ENCODE peak calls at places on chromosome 13, in ten cellular contexts. N is WTC11, W is body of pancreas, M is BJ, H is uterus, R is foreskin fibroblast, E is colonic mucosa, O is fibroblast of mammary gland, J is astrocyte of the spinal cord, S is neural progenitor cell. U is an unnamed sample.

GRCh38 chr13:36418022-36418805 is 14.1 kb upstream of the CCNA1 start:
- DNase-seq in H (no peak), M (no peak), S (no peak), O (peak), W (no peak), N (no peak), J (peak), E (no peak), R (peak), U (peak)

GRCh38 chr13:39909634-39910033 is 254.2 kb downstream of the COG6 start:
- DNase-seq in M (no peak), E (no peak), S (no peak), O (no peak), N (no peak), H (no peak), W (no peak), J (no peak), R (no peak), U (no peak)

GRCh38 chr13:42048625-42049453 is at the start of gene DGKH:
- DNase-seq in O (peak), E (peak), M (no peak), W (peak), N (peak), H (peak), S (peak), R (peak), J (peak), U (peak)

GRCh38 chr13:33108620-33109019 is 92.4 kb downstream of the KL start:
- DNase-seq in O (peak), R (peak), E (no peak), N (no peak), M (peak), H (no peak), W (no peak), J (no peak), S (no peak), U (no peak)

GRCh38 chr13:44303681-44304432 is 69.8 kb upstream of the SERP2 start:
- DNase-seq in J (no peak), M (no peak), R (no peak), H (peak), E (no peak), S (no peak), W (peak), O (peak), N (no peak), U (peak)

GRCh38 chr13:30382836-30383525 is 39.3 kb upstream of the UBE2L5 start:
- DNase-seq in M (no peak), E (peak), S (no peak), N (no peak), H (no peak), J (no peak), O (no peak), R (no peak), W (no peak), U (no peak)

GRCh38 chr13:32051156-32051555 is 19.6 kb downstream of the FRY start:
- DNase-seq in N (no peak), R (no peak), O (no peak), M (no peak), H (no peak), W (no peak), S (no peak), E (no peak), J (no peak), U (no peak)

GRCh38 chr13:44393391-44393790 is 19.8 kb downstream of the SERP2 start:
- DNase-seq in J (peak), M (no peak), R (no peak), W (no peak), N (no peak), H (no peak), O (no peak), E (no peak), S (no peak), U (no peak)

GRCh38 chr13:35964764-35965163 is 166.4 kb downstream of the DCLK1 start:
- DNase-seq in J (peak), M (no peak), E (no peak), H (no peak), R (peak), N (no peak), W (no peak), O (peak), S (no peak), U (peak)

GRCh38 chr13:50453238-50453637 is 390.3 kb downstream of the DLEU7 start:
- DNase-seq in R (peak), M (no peak), S (no peak), H (no peak), W (no peak), E (no peak), J (no peak), O (peak), N (no peak), U (no peak)

GRCh38 chr13:56561327-56561726 is 579.4 kb upstream of the PRR20A start:
- DNase-seq in W (no peak), M (no peak), N (no peak), J (no peak), R (no peak), H (no peak), E (no peak), O (no peak), S (peak), U (no peak)

GRCh38 chr13:22469421-22469820 is 711.4 kb upstream of the SGCG start:
- DNase-seq in H (no peak), W (no peak), E (no peak), J (no peak), R (no peak), N (no peak), M (no peak), O (no peak), S (no peak), U (no peak)

GRCh38 chr13:32443111-32443510 is 15.2 kb upstream of the N4BP2L1 start:
- DNase-seq in O (peak), W (no peak), M (no peak), J (no peak), N (no peak), S (no peak), H (no peak), R (no peak), E (no peak), U (peak)

GRCh38 chr13:30577381-30577780 is 40.3 kb upstream of the USPL1 start:
- DNase-seq in O (peak), M (peak), J (peak), N (no peak), R (peak), W (no peak), H (no peak), E (no peak), S (no peak), U (peak)

GRCh38 chr13:20901668-20902437 is 693 bp downstream of the XPO4 start:
- DNase-seq in M (no peak), N (peak), E (peak), J (peak), S (peak), W (peak), H (no peak), O (peak), R (peak), U (peak)

GRCh38 chr13:104779311-104779710 is 1713.1 kb upstream of the SLC10A2 start:
- DNase-seq in O (peak), W (no peak), E (no peak), M (peak), N (peak), J (peak), R (peak), S (peak), H (no peak), U (peak)

GRCh38 chr13:109301711-109302110 is 484.7 kb downstream of the IRS2 start:
- DNase-seq in R (no peak), W (no peak), J (no peak), S (no peak), N (no peak), O (no peak), M (no peak), H (no peak), E (no peak), U (no peak)

GRCh38 chr13:100550433-100550832 is 38.2 kb downstream of the GGACT start:
- DNase-seq in W (no peak), R (peak), S (no peak), J (peak), N (no peak), E (peak), H (peak), O (peak), M (peak), U (peak)

GRCh38 chr13:43484432-43485225 is 302.1 kb downstream of the ENOX1 start:
- DNase-seq in H (no peak), S (no peak), M (no peak), R (no peak), N (no peak), E (no peak), J (no peak), W (no peak), O (peak), U (no peak)

GRCh38 chr13:74024314-74024713 is 109.9 kb downstream of the KLF12 start:
- DNase-seq in N (no peak), H (no peak), J (no peak), M (no peak), E (no peak), S (no peak), O (no peak), W (no peak), R (no peak), U (no peak)

GRCh38 chr13:91623151-91623550 is 224.7 kb downstream of the GPC5 start:
- DNase-seq in J (no peak), H (no peak), S (no peak), O (no peak), W (no peak), N (no peak), M (no peak), R (no peak), E (no peak), U (no peak)

GRCh38 chr13:83372786-83373185 is 509.5 kb downstream of the SLITRK1 start:
- DNase-seq in J (no peak), W (no peak), H (no peak), E (no peak), S (no peak), O (peak), M (no peak), R (peak), N (no peak), U (no peak)

GRCh38 chr13:105428816-105429215 is 1106.6 kb downstream of the EFNB2 start:
- DNase-seq in E (no peak), M (no peak), S (no peak), H (no peak), N (no peak), R (no peak), W (no peak), J (peak), O (peak), U (no peak)

GRCh38 chr13:49502954-49503353 is 7.2 kb downstream of the PHF11 start:
- DNase-seq in E (no peak), J (no peak), R (peak), W (no peak), O (peak), M (no peak), N (no peak), S (no peak), H (peak), U (peak)

GRCh38 chr13:81874681-81875661 is 1534.0 kb upstream of the SPRY2 start:
- DNase-seq in J (no peak), S (peak), M (no peak), W (no peak), R (no peak), N (peak), H (no peak), E (no peak), O (no peak), U (no peak)

GRCh38 chr13:43698743-43699142 is 88.0 kb downstream of the ENOX1 start:
- DNase-seq in W (no peak), S (no peak), O (peak), N (no peak), R (peak), H (no peak), J (peak), M (no peak), E (no peak), U (peak)

GRCh38 chr13:101959016-101959415 is 442.8 kb downstream of the FGF14 start:
- DNase-seq in S (no peak), R (no peak), M (no peak), W (no peak), E (no peak), O (no peak), N (peak), H (no peak), J (no peak), U (no peak)

GRCh38 chr13:21079761-21080730 is 18.7 kb upstream of the LATS2 start:
- DNase-seq in E (no peak), S (no peak), N (no peak), O (peak), M (peak), H (no peak), R (peak), W (peak), J (peak), U (peak)

GRCh38 chr13:74795526-74795925 is 661.3 kb upstream of the KLF12 start:
- DNase-seq in M (no peak), J (no peak), E (no peak), R (no peak), S (no peak), O (no peak), W (no peak), N (no peak), H (no peak), U (no peak)

GRCh38 chr13:46542833-46543232 is 10.1 kb upstream of the LRCH1 start:
- DNase-seq in S (no peak), H (no peak), W (no peak), R (no peak), M (no peak), E (no peak), J (no peak), N (no peak), O (no peak), U (no peak)

GRCh38 chr13:19961484-19961883 is 3.0 kb downstream of the ZMYM2 start:
- DNase-seq in H (no peak), W (no peak), N (no peak), J (no peak), O (no peak), S (no peak), M (no peak), R (no peak), E (no peak), U (peak)

GRCh38 chr13:90500569-90500968 is 846.9 kb upstream of the MIR17HG start:
- DNase-seq in E (no peak), J (no peak), O (no peak), S (no peak), M (no peak), W (no peak), N (no peak), R (no peak), H (no peak), U (no peak)

GRCh38 chr13:109204252-109204651 is 574.8 kb downstream of the MYO16 start:
- DNase-seq in E (no peak), O (peak), H (no peak), J (no peak), N (no peak), S (no peak), M (no peak), W (no peak), R (peak), U (no peak)

GRCh38 chr13:75049936-75050335 is 432.0 kb downstream of the TBC1D4 start:
- DNase-seq in O (no peak), J (no peak), M (no peak), N (no peak), S (no peak), H (no peak), W (no peak), E (no peak), R (no peak), U (no peak)

GRCh38 chr13:52158629-52159158 is 703 bp downstream of the NEK3 start:
- DNase-seq in N (no peak), W (no peak), E (peak), H (peak), M (no peak), R (peak), S (no peak), J (peak), O (peak), U (peak)

GRCh38 chr13:93007928-93008327 is 218.7 kb upstream of the GPC6 start:
- DNase-seq in S (no peak), R (no peak), H (no peak), W (no peak), E (no peak), J (no peak), N (no peak), O (no peak), M (no peak), U (no peak)

GRCh38 chr13:43268632-43269031 is 245.2 kb downstream of the DNAJC15 start:
- DNase-seq in J (no peak), E (no peak), N (no peak), H (no peak), O (no peak), M (no peak), W (no peak), R (no peak), S (peak), U (no peak)

GRCh38 chr13:36919206-36919832 is 719 bp downstream of the SMAD9 start:
- DNase-seq in J (no peak), W (no peak), S (peak), M (no peak), R (peak), N (peak), H (peak), O (peak), E (peak), U (peak)

GRCh38 chr13:65613004-65613403 is 1617.1 kb downstream of the PCDH9 start:
- DNase-seq in W (no peak), E (no peak), H (no peak), R (no peak), S (peak), M (no peak), N (peak), J (no peak), O (no peak), U (no peak)
- TF ChIP-seq CTCF in W (no peak), E (no peak), H (no peak), R (peak), S (peak), M (no peak), N (peak), J (peak), O (peak), U (no peak)

GRCh38 chr13:95319551-95320274 is 18.5 kb upstream of the ABCC4 start:
- DNase-seq in R (no peak), N (no peak), M (no peak), J (no peak), E (no peak), W (no peak), O (no peak), S (no peak), H (no peak), U (no peak)

GRCh38 chr13:95317037-95317989 is 16.1 kb upstream of the ABCC4 start:
- DNase-seq in W (no peak), O (peak), J (peak), S (no peak), R (no peak), E (no peak), M (no peak), H (peak), N (no peak), U (peak)

DNA sequence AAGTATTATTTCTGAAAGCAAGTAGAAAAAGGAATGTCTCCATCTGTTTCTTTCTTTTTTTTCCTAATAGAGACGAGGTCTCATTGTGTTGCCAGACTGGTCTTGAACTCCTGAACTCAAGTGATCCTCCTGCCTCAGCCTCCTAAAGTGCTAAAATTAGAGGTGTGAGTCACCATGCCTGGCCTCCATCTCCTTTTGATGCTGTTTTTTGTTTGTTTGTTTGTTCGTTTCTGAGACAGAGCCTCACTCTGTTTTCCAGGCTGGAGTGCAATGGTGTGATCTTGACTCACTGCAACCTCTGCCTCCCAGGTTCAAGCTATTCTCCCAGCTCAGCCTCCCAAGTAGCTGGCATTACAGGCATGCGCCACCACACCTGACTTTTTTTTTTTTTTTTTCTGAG is 14.5 kb upstream of the ABCC4 start:
- DNase-seq in N (no peak), S (no peak), R (no peak), M (no peak), O (no peak), J (no peak), H (no peak), W (no peak), E (no peak), U (no peak)
- TF ChIP-seq CTCF in N (no peak), S (no peak), R (no peak), M (no peak), O (no peak), J (no peak), H (no peak), W (no peak), E (no peak), U (no peak)

GRCh38 chr13:27338816-27339215 is 68.2 kb downstream of the RASL11A start:
- DNase-seq in S (peak), H (no peak), N (peak), W (no peak), R (no peak), E (no peak), O (no peak), J (no peak), M (no peak), U (no peak)

GRCh38 chr13:27339299-27339698 is 68.7 kb downstream of the RASL11A start:
- DNase-seq in H (no peak), R (peak), J (peak), E (peak), M (no peak), W (peak), N (peak), S (peak), O (peak), U (peak)

GRCh38 chr13:27338207-27338606 is 67.6 kb downstream of the RASL11A start:
- DNase-seq in H (no peak), W (no peak), R (no peak), N (no peak), J (no peak), S (no peak), O (no peak), E (no peak), M (no peak), U (no peak)

GRCh38 chr13:27336005-27336673 is 65.5 kb downstream of the RASL11A start:
- DNase-seq in O (peak), H (no peak), R (no peak), J (peak), E (no peak), W (no peak), M (no peak), S (no peak), N (no peak), U (no peak)

DNA sequence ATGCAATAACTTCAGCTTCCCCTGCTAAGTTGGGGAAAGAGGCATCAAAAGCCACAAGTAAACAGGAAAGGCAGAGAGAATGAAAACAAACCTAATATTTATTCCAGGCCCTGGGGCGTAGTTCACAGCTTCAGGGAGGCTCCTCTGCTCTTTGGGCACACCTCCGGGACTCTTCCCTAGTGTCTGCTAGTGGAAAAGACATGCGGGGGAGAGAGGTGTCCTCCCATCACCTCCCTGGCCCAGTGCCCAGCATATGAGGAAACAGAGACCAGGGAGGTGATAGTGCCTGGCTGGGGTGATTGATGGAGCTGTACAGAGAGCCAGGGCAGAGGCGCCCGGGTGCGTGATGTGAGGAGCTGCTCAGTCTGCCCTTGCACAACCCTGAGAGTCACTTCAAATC is 71.0 kb downstream of the RASL11A start:
- DNase-seq in W (no peak), N (no peak), O (no peak), E (no peak), S (no peak), M (no peak), J (no peak), H (peak), R (no peak), U (peak)
- TF ChIP-seq CTCF in W (no peak), N (no peak), O (no peak), E (no peak), S (no peak), M (no peak), J (no peak), H (no peak), R (no peak), U (peak)

GRCh38 chr13:85864963-85865530 is 65.8 kb upstream of the SLITRK6 start:
- DNase-seq in O (peak), E (no peak), M (no peak), S (peak), H (no peak), R (no peak), N (peak), J (peak), W (no peak), U (no peak)
- TF ChIP-seq CTCF in O (peak), E (no peak), M (peak), S (peak), H (no peak), R (no peak), N (peak), J (peak), W (no peak), U (peak)

DNA sequence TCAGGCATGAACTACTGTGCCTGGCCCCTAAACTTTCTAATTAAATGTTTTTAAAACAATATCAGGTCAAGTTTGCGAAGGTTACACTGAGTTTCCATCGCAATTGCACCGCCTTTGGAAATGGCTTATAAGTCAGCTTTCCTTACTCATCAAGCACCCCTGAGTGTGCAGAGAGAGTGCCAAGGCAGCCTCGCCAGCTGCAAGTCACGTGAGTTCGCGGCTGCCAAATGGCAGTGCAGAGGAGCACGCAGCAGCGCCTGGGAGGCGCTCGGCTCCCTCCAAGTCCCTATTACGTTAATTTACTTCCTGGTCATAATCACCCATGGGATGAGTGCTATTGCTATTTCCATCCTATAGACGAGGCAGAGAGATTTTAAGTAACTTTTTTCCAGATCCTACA is 319.6 kb downstream of the TEX29 start:
- DNase-seq in S (no peak), W (no peak), J (no peak), R (no peak), N (no peak), O (no peak), H (no peak), M (no peak), E (no peak), U (no peak)
- TF ChIP-seq CTCF in S (no peak), W (no peak), J (no peak), R (no peak), N (no peak), O (no peak), H (no peak), M (no peak), E (no peak), U (no peak)